ENCODE peak calls at places on chromosome 16, in ten cellular contexts. K, M, Y, O, A, E, G, D, N and I are unnamed samples.
A peak's percentile ranks its signal among the peaks of the same experiment; 100 is the strongest.

GRCh38 chr16:13453325-13453724 is 466.6 kb upstream of the ERCC4 start:
- DNase-seq in K (no peak), M (no peak), Y (peak; percentile 11), O (no peak), A (peak; percentile 88), E (peak; percentile 42), G (no peak), D (peak; percentile 14), N (no peak), I (no peak)

GRCh38 chr16:58177347-58177710 is 20.6 kb downstream of the CSNK2A2 start:
- DNase-seq in K (no peak), M (no peak), Y (no peak), O (no peak), A (no peak), E (no peak), G (no peak), D (no peak), N (no peak), I (no peak)

GRCh38 chr16:1363501-1364041 is 11.8 kb downstream of the GNPTG start:
- DNase-seq in K (peak; percentile 58), M (no peak), Y (peak; percentile 72), O (peak; percentile 46), A (no peak), E (peak; percentile 56), G (no peak), D (peak; percentile 53), N (no peak), I (no peak)

GRCh38 chr16:58000706-58001676 is at the start of gene USB1:
- DNase-seq in K (peak; percentile 74), M (peak; percentile 40), Y (peak; percentile 93), O (peak; percentile 80), A (peak; percentile 50), E (peak; percentile 93), G (no peak), D (peak; percentile 93), N (peak; percentile 68), I (peak; percentile 92)

GRCh38 chr16:1244881-1245280 is 4.4 kb downstream of the TPSAB1 start:
- DNase-seq in K (no peak), M (no peak), Y (no peak), O (no peak), A (no peak), E (no peak), G (no peak), D (no peak), N (no peak), I (peak; percentile 59)

GRCh38 chr16:25184771-25185170 is 32.0 kb upstream of the AQP8 start:
- DNase-seq in K (no peak), M (no peak), Y (no peak), O (no peak), A (no peak), E (no peak), G (no peak), D (no peak), N (no peak), I (no peak)

GRCh38 chr16:79756571-79756970 is 156.0 kb upstream of the MAF start:
- DNase-seq in K (no peak), M (no peak), Y (no peak), O (no peak), A (no peak), E (no peak), G (no peak), D (no peak), N (no peak), I (no peak)

GRCh38 chr16:84482001-84482891 is 22.2 kb downstream of the MEAK7 start:
- DNase-seq in K (no peak), M (no peak), Y (no peak), O (no peak), A (no peak), E (no peak), G (no peak), D (peak; percentile 90), N (no peak), I (no peak)

GRCh38 chr16:86533076-86533475 is 22.0 kb downstream of the MTHFSD start:
- DNase-seq in K (no peak), M (no peak), Y (no peak), O (no peak), A (no peak), E (no peak), G (no peak), D (no peak), N (no peak), I (peak; percentile 48)

GRCh38 chr16:24980077-24980793 is 34.9 kb downstream of the ARHGAP17 start:
- DNase-seq in K (no peak), M (no peak), Y (no peak), O (peak; percentile 48), A (no peak), E (no peak), G (no peak), D (no peak), N (no peak), I (no peak)

GRCh38 chr16:68447721-68448359 is 468 bp downstream of the SMPD3 start:
- DNase-seq in K (peak; percentile 11), M (no peak), Y (no peak), O (no peak), A (no peak), E (no peak), G (no peak), D (peak; percentile 68), N (no peak), I (no peak)

GRCh38 chr16:53893731-53894435 is 189.9 kb downstream of the FTO start:
- DNase-seq in K (no peak), M (no peak), Y (no peak), O (peak; percentile 68), A (peak; percentile 67), E (peak; percentile 32), G (peak; percentile 34), D (no peak), N (no peak), I (no peak)

GRCh38 chr16:48538746-48539484 is 71.1 kb downstream of the N4BP1 start:
- DNase-seq in K (no peak), M (no peak), Y (peak; percentile 32), O (no peak), A (no peak), E (no peak), G (no peak), D (peak; percentile 20), N (no peak), I (peak; percentile 62)

GRCh38 chr16:30715777-30716445 is 16.9 kb downstream of the SRCAP start:
- DNase-seq in K (peak; percentile 19), M (no peak), Y (no peak), O (peak; percentile 25), A (no peak), E (no peak), G (no peak), D (no peak), N (no peak), I (no peak)

GRCh38 chr16:13118091-13118490 is 216.7 kb downstream of the SHISA9 start:
- DNase-seq in K (no peak), M (no peak), Y (no peak), O (no peak), A (no peak), E (no peak), G (no peak), D (no peak), N (no peak), I (no peak)

GRCh38 chr16:13099822-13100221 is 198.4 kb downstream of the SHISA9 start:
- DNase-seq in K (no peak), M (no peak), Y (no peak), O (no peak), A (no peak), E (no peak), G (no peak), D (no peak), N (no peak), I (no peak)

GRCh38 chr16:65624696-65625095 is 502.8 kb upstream of the CDH11 start:
- DNase-seq in K (no peak), M (no peak), Y (no peak), O (no peak), A (no peak), E (no peak), G (no peak), D (no peak), N (no peak), I (no peak)

GRCh38 chr16:55534773-55535172 is 25.9 kb downstream of the LPCAT2 start:
- DNase-seq in K (no peak), M (no peak), Y (no peak), O (no peak), A (no peak), E (no peak), G (no peak), D (no peak), N (no peak), I (no peak)

GRCh38 chr16:78684040-78684611 is 584.7 kb downstream of the WWOX start:
- DNase-seq in K (no peak), M (no peak), Y (no peak), O (peak; percentile 77), A (no peak), E (no peak), G (peak; percentile 77), D (no peak), N (peak; percentile 24), I (peak; percentile 81)

GRCh38 chr16:1770328-1771071 is 843 bp downstream of the NME3 start:
- DNase-seq in K (peak; percentile 49), M (peak; percentile 62), Y (no peak), O (peak; percentile 60), A (peak; percentile 55), E (peak; percentile 39), G (no peak), D (no peak), N (peak; percentile 42), I (peak; percentile 92)

GRCh38 chr16:1723450-1724147 is 17.6 kb downstream of the MAPK8IP3 start:
- DNase-seq in K (no peak), M (no peak), Y (peak; percentile 47), O (peak; percentile 68), A (no peak), E (peak; percentile 71), G (no peak), D (peak; percentile 18), N (no peak), I (no peak)

GRCh38 chr16:70402916-70403659 is 35.8 kb downstream of the ST3GAL2 start:
- DNase-seq in K (no peak), M (no peak), Y (no peak), O (no peak), A (no peak), E (no peak), G (no peak), D (no peak), N (no peak), I (no peak)

GRCh38 chr16:19876501-19877059 is 8.1 kb downstream of the GPRC5B start:
- DNase-seq in K (no peak), M (no peak), Y (no peak), O (no peak), A (no peak), E (no peak), G (no peak), D (no peak), N (no peak), I (no peak)

GRCh38 chr16:5506021-5506420 is 408.4 kb upstream of the EEF2KMT start:
- DNase-seq in K (no peak), M (no peak), Y (no peak), O (no peak), A (no peak), E (no peak), G (no peak), D (no peak), N (no peak), I (no peak)

GRCh38 chr16:3029499-3030127 is 5.8 kb downstream of the THOC6 start:
- DNase-seq in K (no peak), M (no peak), Y (no peak), O (no peak), A (no peak), E (no peak), G (no peak), D (no peak), N (no peak), I (no peak)

GRCh38 chr16:81647527-81647926 is 131.6 kb upstream of the PLCG2 start:
- DNase-seq in K (no peak), M (no peak), Y (no peak), O (peak; percentile 83), A (no peak), E (peak; percentile 86), G (no peak), D (no peak), N (no peak), I (no peak)

GRCh38 chr16:56203052-56203451 is 11.8 kb downstream of the GNAO1 start:
- DNase-seq in K (peak; percentile 19), M (no peak), Y (no peak), O (no peak), A (no peak), E (peak; percentile 79), G (no peak), D (peak; percentile 43), N (no peak), I (no peak)

GRCh38 chr16:68934402-68934801 is 91.1 kb downstream of the TANGO6 start:
- DNase-seq in K (no peak), M (no peak), Y (no peak), O (no peak), A (no peak), E (no peak), G (no peak), D (no peak), N (no peak), I (no peak)